ENCODE peak calls at places on chromosomes 13 and 19, in six cellular contexts. H, Q, P, N, M and J are unnamed samples.

GRCh38 chr13:21898990-21899389 is 228.1 kb downstream of the FGF9 start:
- DNase-seq in H (no peak), Q (no peak), P (no peak), N (no peak), M (no peak), J (no peak)

GRCh38 chr19:39307233-39307821 is 11.1 kb downstream of the IFNL1 start:
- DNase-seq in H (no peak), Q (no peak), P (no peak), N (no peak), M (no peak), J (no peak)

GRCh38 chr13:48437381-48437780 is 24.5 kb upstream of the LPAR6 start:
- DNase-seq in H (no peak), Q (no peak), P (no peak), N (no peak), M (peak; percentile 85), J (no peak)

GRCh38 chr13:40648841-40649240 is 17.6 kb downstream of the FOXO1 start:
- DNase-seq in H (no peak), Q (no peak), P (no peak), N (no peak), M (no peak), J (no peak)

GRCh38 chr13:67228909-67229308 is 1.2 kb downstream of the PCDH9 start:
- DNase-seq in H (no peak), Q (no peak), P (no peak), N (no peak), M (peak; percentile 32), J (no peak)

GRCh38 chr13:62251734-62252133 is 836.1 kb upstream of the PCDH20 start:
- DNase-seq in H (no peak), Q (no peak), P (no peak), N (no peak), M (no peak), J (no peak)

GRCh38 chr19:44694184-44694579 is 4.8 kb upstream of the CEACAM16 start:
- DNase-seq in H (no peak), Q (no peak), P (peak; percentile 9), N (peak; percentile 71), M (no peak), J (no peak)

GRCh38 chr13:41579168-41579567 is 121.8 kb downstream of the RGCC start:
- DNase-seq in H (no peak), Q (no peak), P (no peak), N (no peak), M (no peak), J (no peak)

GRCh38 chr13:39129253-39129652 is 91.0 kb downstream of the NHLRC3 start:
- DNase-seq in H (no peak), Q (no peak), P (no peak), N (no peak), M (no peak), J (no peak)

GRCh38 chr13:74444877-74445479 is 310.8 kb upstream of the KLF12 start:
- DNase-seq in H (peak; percentile 60), Q (no peak), P (no peak), N (no peak), M (peak; percentile 24), J (no peak)

GRCh38 chr13:35994131-35994966 is 136.8 kb downstream of the DCLK1 start:
- DNase-seq in H (peak; percentile 79), Q (no peak), P (no peak), N (no peak), M (peak; percentile 99), J (no peak)

GRCh38 chr19:48490980-48491792 is 20.4 kb downstream of the LMTK3 start:
- DNase-seq in H (peak; percentile 42), Q (no peak), P (peak; percentile 80), N (peak; percentile 83), M (no peak), J (no peak)

GRCh38 chr13:32577032-32577431 is 9.2 kb upstream of the PDS5B start:
- DNase-seq in H (no peak), Q (no peak), P (no peak), N (no peak), M (no peak), J (no peak)

GRCh38 chr13:90968510-90968909 is 379.0 kb upstream of the MIR17HG start:
- DNase-seq in H (peak; percentile 9), Q (no peak), P (peak; percentile 5), N (peak; percentile 19), M (peak; percentile 20), J (peak; percentile 22)

GRCh38 chr13:36385471-36385870 is 39.3 kb upstream of the SPART start:
- DNase-seq in H (peak; percentile 31), Q (no peak), P (no peak), N (no peak), M (peak; percentile 42), J (no peak)

GRCh38 chr19:6728346-6728745 is 7.9 kb upstream of the C3 start:
- DNase-seq in H (no peak), Q (no peak), P (no peak), N (no peak), M (no peak), J (no peak)

GRCh38 chr19:39670998-39671397 is 15.3 kb downstream of the LGALS16 start:
- DNase-seq in H (no peak), Q (no peak), P (no peak), N (no peak), M (no peak), J (no peak)

GRCh38 chr13:29369060-29369743 is 226.3 kb downstream of the SLC7A1 start:
- DNase-seq in H (peak; percentile 25), Q (no peak), P (peak; percentile 42), N (peak; percentile 18), M (peak; percentile 36), J (peak; percentile 39)

GRCh38 chr13:86581711-86582110 is 782.5 kb upstream of the SLITRK6 start:
- DNase-seq in H (peak; percentile 25), Q (no peak), P (no peak), N (no peak), M (no peak), J (no peak)

GRCh38 chr19:12112701-12113100 is 27.4 kb downstream of the ZNF20 start:
- DNase-seq in H (no peak), Q (no peak), P (no peak), N (no peak), M (no peak), J (no peak)

GRCh38 chr19:12111176-12111575 is 29.0 kb downstream of the ZNF20 start:
- DNase-seq in H (no peak), Q (no peak), P (no peak), N (no peak), M (no peak), J (no peak)

GRCh38 chr19:12117203-12117970 is 22.8 kb downstream of the ZNF20 start:
- DNase-seq in H (no peak), Q (no peak), P (no peak), N (no peak), M (no peak), J (no peak)

GRCh38 chr19:12112238-12112637 is 27.9 kb downstream of the ZNF20 start:
- DNase-seq in H (no peak), Q (no peak), P (no peak), N (no peak), M (no peak), J (no peak)

DNA sequence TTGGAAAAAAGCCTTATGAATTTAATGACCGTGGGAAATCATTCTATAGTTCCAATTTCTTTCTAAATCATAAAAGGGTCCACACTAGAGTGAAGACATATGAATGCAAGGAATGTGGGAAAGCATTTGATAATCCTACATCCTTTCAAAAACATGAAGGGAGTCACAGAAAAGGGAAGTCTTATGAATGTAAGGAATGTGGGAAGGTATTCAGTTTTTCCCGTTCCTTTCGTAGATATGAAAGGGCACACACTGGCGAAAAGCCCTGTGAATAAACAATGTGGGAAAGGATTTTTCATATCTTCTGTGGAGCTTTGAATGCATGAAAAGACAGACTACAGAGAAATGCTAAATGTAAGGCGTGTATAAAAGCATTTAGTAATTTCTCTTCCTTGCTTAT is 27.0 kb downstream of the ZNF20 start:
- DNase-seq in H (no peak), Q (no peak), P (no peak), N (no peak), M (no peak), J (no peak)
- H3K9me3 ChIP-seq in H (peaks cover 29% of the 10 kb centered on the region), Q (no peaks in the 10 kb centered on the region), P (no peaks in the 10 kb centered on the region), N (peaks cover 25% of the 10 kb centered on the region), M (no peaks in the 10 kb centered on the region), J (no peaks in the 10 kb centered on the region)

GRCh38 chr19:8107301-8107903 is 42.0 kb downstream of the FBN3 start:
- DNase-seq in H (no peak), Q (no peak), P (no peak), N (no peak), M (no peak), J (no peak)
- TF ChIP-seq EZH2 in H (no peak), Q (no peak), P (no peak), N (no peak), M (no peak), J (no peak)

GRCh38 chr19:37981785-37982475 is 74.9 kb downstream of the SIPA1L3 start:
- DNase-seq in H (peak; percentile 58), Q (no peak), P (no peak), N (no peak), M (peak; percentile 29), J (peak; percentile 35)

GRCh38 chr19:37983153-37983552 is 76.1 kb downstream of the SIPA1L3 start:
- DNase-seq in H (no peak), Q (no peak), P (no peak), N (no peak), M (peak; percentile 24), J (no peak)

GRCh38 chr19:37986048-37986750 is 79.2 kb downstream of the SIPA1L3 start:
- DNase-seq in H (no peak), Q (no peak), P (peak; percentile 11), N (no peak), M (no peak), J (no peak)

GRCh38 chr19:37982655-37983054 is 75.6 kb downstream of the SIPA1L3 start:
- DNase-seq in H (no peak), Q (no peak), P (no peak), N (no peak), M (no peak), J (no peak)

DNA sequence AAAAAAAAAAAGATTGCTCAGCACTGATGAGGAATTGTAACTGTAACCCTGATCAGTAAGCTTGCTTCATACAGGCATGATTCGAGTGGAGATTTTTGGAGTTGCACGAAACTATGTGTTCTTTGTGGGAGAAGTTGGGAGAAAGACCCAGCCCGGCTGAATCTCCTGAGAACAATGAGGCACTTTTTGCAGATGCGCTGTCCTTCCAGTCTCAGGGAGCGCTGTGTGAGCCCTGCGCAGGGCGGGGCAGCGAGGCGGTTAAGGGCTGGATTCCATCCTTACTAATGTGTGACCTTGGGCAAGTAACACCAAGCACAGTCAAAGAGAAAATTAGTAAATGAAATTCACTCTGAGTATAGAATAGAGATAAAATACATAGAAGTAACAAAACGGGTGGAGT is 76.9 kb downstream of the SIPA1L3 start:
- DNase-seq in H (peak; percentile 95), Q (no peak), P (no peak), N (no peak), M (no peak), J (no peak)
- H3K9me3 ChIP-seq in H (no peaks in the 10 kb centered on the region), Q (no peaks in the 10 kb centered on the region), P (no peaks in the 10 kb centered on the region), N (no peaks in the 10 kb centered on the region), M (no peaks in the 10 kb centered on the region), J (no peaks in the 10 kb centered on the region)

DNA sequence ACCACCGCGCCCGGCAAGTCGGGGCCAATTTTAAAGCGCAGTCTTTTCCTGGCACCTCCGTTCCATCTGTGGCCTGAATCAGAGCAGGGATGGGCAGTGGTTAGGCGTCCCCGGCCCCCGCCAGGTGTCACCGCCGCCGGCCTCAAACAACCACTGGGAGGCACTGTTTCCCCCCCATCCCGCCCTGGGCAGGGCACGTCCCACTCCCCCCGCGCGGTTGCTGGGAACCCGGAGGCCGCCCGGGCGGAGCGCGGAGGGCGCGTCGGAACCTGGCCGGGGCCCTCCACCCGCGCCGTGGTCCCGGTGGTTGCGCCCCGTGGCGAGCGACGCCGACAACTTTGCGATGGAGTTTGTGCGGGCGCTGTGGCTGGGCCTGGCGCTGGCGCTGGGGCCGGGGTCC is at the start of gene GRIN3B:
- DNase-seq in H (peak; percentile 69), Q (no peak), P (peak; percentile 41), N (peak; percentile 79), M (peak; percentile 44), J (peak; percentile 42)
- TF ChIP-seq EZH2 in H (no peak), Q (no peak), P (no peak), N (no peak), M (no peak), J (no peak)